ENCODE peak calls at places on chromosomes 12 and 14, in four cellular contexts. One of them, this sample, is unnamed.
A peak's percentile ranks its signal among the peaks of the same experiment; 100 is the strongest.

GRCh38 chr14:22821193-22822016 is 6.2 kb upstream of the SLC7A7 start:
- DNase-seq in RWPE1: no peak
- DNase-seq in left ventricle myocardium inferior: no peak
- DNase-seq in PC-9: no peak
- DNase-seq in this sample: no peak

GRCh38 chr14:97620071-97620470 is 822.9 kb downstream of the VRK1 start:
- DNase-seq in RWPE1: no peak
- DNase-seq in left ventricle myocardium inferior: no peak
- DNase-seq in PC-9: no peak
- DNase-seq in this sample: no peak

GRCh38 chr14:103868242-103868897 is 21.0 kb upstream of the PPP1R13B start:
- DNase-seq in left ventricle myocardium inferior: no peak
- DNase-seq in PC-9: no peak
- DNase-seq in RWPE1: peak; percentile 96
- DNase-seq in this sample: peak; percentile 99

GRCh38 chr12:57216014-57216891 is at the start of gene NXPH4:
- DNase-seq in PC-9: no peak
- DNase-seq in RWPE1: no peak
- DNase-seq in left ventricle myocardium inferior: peak; percentile 55
- DNase-seq in this sample: peak; percentile 39

GRCh38 chr14:68471964-68472508 is 320.8 kb downstream of the ZFP36L1 start:
- DNase-seq in PC-9: no peak
- DNase-seq in left ventricle myocardium inferior: no peak
- DNase-seq in RWPE1: no peak
- DNase-seq in this sample: no peak

GRCh38 chr12:110619534-110619953 is 5.6 kb downstream of the TCTN1 start:
- DNase-seq in PC-9: no peak
- DNase-seq in left ventricle myocardium inferior: no peak
- DNase-seq in RWPE1: no peak
- DNase-seq in this sample: no peak

GRCh38 chr12:114476159-114476558 is 70.2 kb upstream of the TBX5 start:
- DNase-seq in RWPE1: no peak
- DNase-seq in PC-9: no peak
- DNase-seq in left ventricle myocardium inferior: no peak
- DNase-seq in this sample: peak; percentile 10

GRCh38 chr14:33589334-33589733 is 361.5 kb downstream of the EGLN3 start:
- DNase-seq in RWPE1: peak; percentile 93
- DNase-seq in PC-9: peak; percentile 90
- DNase-seq in left ventricle myocardium inferior: no peak
- DNase-seq in this sample: peak; percentile 99

GRCh38 chr12:52945389-52946232 is 3.3 kb upstream of the KRT18 start:
- DNase-seq in PC-9: peak; percentile 95
- DNase-seq in left ventricle myocardium inferior: no peak
- DNase-seq in RWPE1: peak; percentile 53
- DNase-seq in this sample: peak; percentile 54

GRCh38 chr12:8508912-8509841 is 4.1 kb upstream of the CLEC4D start:
- DNase-seq in left ventricle myocardium inferior: no peak
- DNase-seq in RWPE1: no peak
- DNase-seq in PC-9: no peak
- DNase-seq in this sample: no peak

GRCh38 chr12:105085537-105085936 is 1.3 kb upstream of the ALDH1L2 start:
- DNase-seq in RWPE1: no peak
- DNase-seq in left ventricle myocardium inferior: no peak
- DNase-seq in PC-9: no peak
- DNase-seq in this sample: no peak

GRCh38 chr12:43291516-43291915 is 260.5 kb downstream of the ADAMTS20 start:
- DNase-seq in PC-9: no peak
- DNase-seq in left ventricle myocardium inferior: no peak
- DNase-seq in RWPE1: no peak
- DNase-seq in this sample: peak; percentile 46

GRCh38 chr12:131872154-131873046 is 22.0 kb upstream of the ULK1 start:
- DNase-seq in PC-9: peak; percentile 99
- DNase-seq in left ventricle myocardium inferior: no peak
- DNase-seq in RWPE1: peak; percentile 78
- DNase-seq in this sample: peak; percentile 99

GRCh38 chr12:33795536-33795935 is 226.8 kb upstream of the ALG10 start:
- DNase-seq in PC-9: no peak
- DNase-seq in RWPE1: no peak
- DNase-seq in left ventricle myocardium inferior: no peak
- DNase-seq in this sample: peak; percentile 63

GRCh38 chr12:23217716-23218115 is 592.7 kb downstream of the ETNK1 start:
- DNase-seq in PC-9: no peak
- DNase-seq in RWPE1: no peak
- DNase-seq in left ventricle myocardium inferior: no peak
- DNase-seq in this sample: no peak

GRCh38 chr14:20412422-20412821 is 879 bp downstream of the TEP1 start:
- DNase-seq in PC-9: no peak
- DNase-seq in RWPE1: no peak
- DNase-seq in left ventricle myocardium inferior: no peak
- DNase-seq in this sample: no peak

GRCh38 chr12:124457287-124458219 is 109.9 kb downstream of the NCOR2 start:
- DNase-seq in PC-9: no peak
- DNase-seq in left ventricle myocardium inferior: peak; percentile 81
- DNase-seq in RWPE1: no peak
- DNase-seq in this sample: no peak

GRCh38 chr14:33792387-33793368 is 158.2 kb downstream of the EGLN3 start:
- DNase-seq in RWPE1: peak; percentile 72
- DNase-seq in PC-9: peak; percentile 37
- DNase-seq in left ventricle myocardium inferior: peak; percentile 81
- DNase-seq in this sample: peak; percentile 75

GRCh38 chr14:95535226-95536021 is 574 bp downstream of the GLRX5 start:
- DNase-seq in left ventricle myocardium inferior: no peak
- DNase-seq in RWPE1: no peak
- DNase-seq in PC-9: no peak
- DNase-seq in this sample: no peak

GRCh38 chr12:29208935-29209701 is 60.0 kb downstream of the FAR2 start:
- DNase-seq in left ventricle myocardium inferior: no peak
- DNase-seq in RWPE1: no peak
- DNase-seq in PC-9: no peak
- DNase-seq in this sample: no peak

GRCh38 chr14:61403411-61403810 is 82.0 kb downstream of the PRKCH start:
- DNase-seq in left ventricle myocardium inferior: no peak
- DNase-seq in PC-9: no peak
- DNase-seq in RWPE1: no peak
- DNase-seq in this sample: no peak

GRCh38 chr12:103423061-103423473 is 72.7 kb downstream of the C12orf42 start:
- DNase-seq in PC-9: no peak
- DNase-seq in left ventricle myocardium inferior: no peak
- DNase-seq in RWPE1: no peak
- DNase-seq in this sample: no peak

GRCh38 chr12:124655317-124656213 is 88.2 kb upstream of the NCOR2 start:
- DNase-seq in left ventricle myocardium inferior: peak; percentile 86
- DNase-seq in RWPE1: peak; percentile 21
- DNase-seq in PC-9: no peak
- DNase-seq in this sample: no peak

GRCh38 chr12:132259364-132259871 is 70.0 kb downstream of the GALNT9 start:
- DNase-seq in PC-9: no peak
- DNase-seq in left ventricle myocardium inferior: no peak
- DNase-seq in RWPE1: no peak
- DNase-seq in this sample: no peak

GRCh38 chr12:15956413-15957185 is 45.5 kb downstream of the DERA start:
- DNase-seq in RWPE1: peak; percentile 93
- DNase-seq in left ventricle myocardium inferior: no peak
- DNase-seq in PC-9: peak; percentile 98
- DNase-seq in this sample: peak; percentile 99

GRCh38 chr12:87871061-87871460 is 158.1 kb downstream of the C12orf50 start:
- DNase-seq in RWPE1: no peak
- DNase-seq in left ventricle myocardium inferior: no peak
- DNase-seq in PC-9: no peak
- DNase-seq in this sample: no peak

GRCh38 chr12:12684375-12685106 is 11.4 kb downstream of the GPR19 start:
- DNase-seq in RWPE1: no peak
- DNase-seq in left ventricle myocardium inferior: no peak
- DNase-seq in PC-9: no peak
- DNase-seq in this sample: peak; percentile 63

GRCh38 chr12:39830862-39831520 is 211.4 kb upstream of the ABCD2 start:
- DNase-seq in RWPE1: no peak
- DNase-seq in PC-9: no peak
- DNase-seq in left ventricle myocardium inferior: no peak
- DNase-seq in this sample: no peak

GRCh38 chr14:97332591-97332984 is 535.4 kb downstream of the VRK1 start:
- DNase-seq in PC-9: no peak
- DNase-seq in RWPE1: no peak
- DNase-seq in left ventricle myocardium inferior: no peak
- DNase-seq in this sample: no peak

GRCh38 chr14:51202914-51203665 is 37.0 kb upstream of the TMX1 start:
- DNase-seq in RWPE1: no peak
- DNase-seq in left ventricle myocardium inferior: no peak
- DNase-seq in PC-9: no peak
- DNase-seq in this sample: no peak

GRCh38 chr12:49953961-49954835 is 3.7 kb downstream of the AQP2 start:
- DNase-seq in left ventricle myocardium inferior: no peak
- DNase-seq in PC-9: no peak
- DNase-seq in RWPE1: no peak
- DNase-seq in this sample: no peak

DNA sequence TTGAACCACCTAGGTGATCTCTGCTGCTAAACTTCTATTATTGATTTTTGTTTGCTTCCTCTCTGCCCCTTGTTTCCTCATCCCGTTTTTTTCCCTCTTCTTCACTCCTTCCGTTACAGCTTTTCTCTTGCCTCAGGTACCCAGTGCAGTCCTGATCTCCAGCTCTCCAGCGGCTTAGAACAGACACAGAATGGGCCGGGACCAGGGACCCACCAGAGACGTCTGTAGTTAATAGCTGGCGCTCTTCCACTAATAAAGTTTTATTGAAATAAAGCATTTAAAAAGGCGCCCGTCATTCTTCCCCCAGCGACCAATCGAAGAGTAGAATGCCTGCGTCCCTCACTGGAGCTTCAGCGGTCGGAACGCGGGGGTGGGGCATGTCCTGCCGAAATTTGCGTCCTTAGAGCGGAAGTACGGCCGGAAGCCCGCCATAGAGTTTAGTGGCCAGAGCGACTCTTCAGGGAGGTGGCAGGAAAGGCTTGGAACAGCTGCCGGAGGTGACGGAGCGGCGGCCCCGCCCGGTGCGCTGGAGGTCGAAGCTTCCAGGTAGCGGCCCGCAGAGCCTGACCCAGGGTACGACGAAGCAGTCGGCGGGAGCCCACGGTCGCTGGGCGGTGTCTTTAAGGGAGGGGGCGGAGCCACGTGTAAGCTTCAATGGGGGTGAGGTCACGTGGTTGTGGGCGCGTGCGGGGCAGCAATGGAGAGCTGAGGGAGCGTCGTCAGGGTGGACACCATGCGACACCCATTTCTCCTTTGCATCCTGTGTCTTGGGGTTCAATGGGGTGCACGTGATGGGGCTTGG is at the start of gene COPS7A:
- DNase-seq in RWPE1: peak; percentile 97
- DNase-seq in PC-9: peak; percentile 98
- DNase-seq in left ventricle myocardium inferior: peak; percentile 99
- DNase-seq in this sample: peak; percentile 99
- TF ChIP-seq CTCF in RWPE1: no peak
- TF ChIP-seq CTCF in PC-9: no peak
- TF ChIP-seq CTCF in left ventricle myocardium inferior: no peak
- TF ChIP-seq CTCF in this sample: no peak

GRCh38 chr12:106118-106561 is 39.6 kb downstream of the IQSEC3 start:
- DNase-seq in left ventricle myocardium inferior: peak; percentile 32
- DNase-seq in RWPE1: no peak
- DNase-seq in PC-9: no peak
- DNase-seq in this sample: no peak
- TF ChIP-seq CTCF in left ventricle myocardium inferior: peak; percentile 41
- TF ChIP-seq CTCF in RWPE1: no peak
- TF ChIP-seq CTCF in PC-9: no peak
- TF ChIP-seq CTCF in this sample: no peak

GRCh38 chr12:54010053-54010971 is 1.5 kb downstream of the HOXC8 start:
- DNase-seq in left ventricle myocardium inferior: no peak
- DNase-seq in PC-9: no peak
- DNase-seq in RWPE1: no peak
- DNase-seq in this sample: no peak

GRCh38 chr12:54011665-54012532 is 3.1 kb downstream of the HOXC8 start:
- DNase-seq in RWPE1: no peak
- DNase-seq in PC-9: no peak
- DNase-seq in left ventricle myocardium inferior: no peak
- DNase-seq in this sample: no peak

GRCh38 chr12:54010972-54011664 is 2.3 kb downstream of the HOXC8 start:
- DNase-seq in left ventricle myocardium inferior: no peak
- DNase-seq in RWPE1: no peak
- DNase-seq in PC-9: no peak
- DNase-seq in this sample: no peak

GRCh38 chr12:54014315-54015209 is 5.8 kb downstream of the HOXC8 start:
- DNase-seq in PC-9: no peak
- DNase-seq in left ventricle myocardium inferior: no peak
- DNase-seq in RWPE1: no peak
- DNase-seq in this sample: no peak

GRCh38 chr12:54012631-54013398 is 4.0 kb downstream of the HOXC8 start:
- DNase-seq in PC-9: no peak
- DNase-seq in RWPE1: no peak
- DNase-seq in left ventricle myocardium inferior: no peak
- DNase-seq in this sample: no peak
- TF ChIP-seq CTCF in PC-9: no peak
- TF ChIP-seq CTCF in RWPE1: no peak
- TF ChIP-seq CTCF in left ventricle myocardium inferior: no peak
- TF ChIP-seq CTCF in this sample: no peak

DNA sequence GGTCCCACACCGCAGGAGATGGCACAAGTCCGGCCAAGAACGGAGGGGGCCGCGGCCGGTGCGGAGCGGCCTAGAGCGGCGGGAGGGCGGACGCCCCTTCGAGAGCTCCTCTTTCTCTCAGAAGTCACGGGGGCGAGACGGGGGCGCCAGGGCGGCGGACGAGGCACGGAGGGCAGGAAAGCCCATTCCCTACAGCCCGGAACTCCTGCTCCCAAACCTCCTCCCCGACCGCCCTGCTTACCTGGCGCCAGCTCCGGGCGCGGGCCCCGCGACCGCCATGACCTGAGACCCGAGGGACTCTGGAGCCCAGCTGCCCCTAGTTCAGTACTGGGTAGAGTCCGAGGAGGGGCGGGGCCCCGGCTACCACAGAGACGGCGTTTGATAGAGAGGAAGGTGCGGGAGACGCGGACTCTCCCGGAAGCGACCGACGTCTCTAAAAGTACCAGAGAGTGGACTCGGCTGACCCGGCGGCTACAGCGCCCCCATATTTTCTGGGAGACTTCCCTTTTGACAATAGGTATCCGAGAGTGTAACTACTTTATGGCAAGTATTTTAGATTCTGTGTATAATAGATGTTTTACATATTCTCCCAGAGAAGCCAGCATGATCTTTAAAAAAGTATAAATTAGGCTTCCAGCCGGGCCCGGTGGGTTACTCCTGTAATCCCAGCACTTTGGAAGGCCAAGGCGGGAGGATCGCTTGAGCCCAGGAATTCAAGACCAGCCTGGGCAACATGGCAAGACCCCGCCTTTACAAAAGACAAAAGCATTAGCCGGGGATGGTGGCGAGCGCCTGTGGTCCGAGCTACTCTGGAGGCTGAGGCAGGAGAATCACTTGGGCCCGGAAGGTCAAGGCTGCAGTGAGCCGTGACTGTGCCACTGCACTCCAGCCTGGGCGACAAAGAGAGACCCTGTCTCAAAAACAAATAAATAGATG is at the start of gene ABCD4:
- DNase-seq in left ventricle myocardium inferior: peak; percentile 95
- DNase-seq in RWPE1: peak; percentile 87
- DNase-seq in PC-9: peak; percentile 96
- DNase-seq in this sample: peak; percentile 93
- TF ChIP-seq CTCF in left ventricle myocardium inferior: peak; percentile 53
- TF ChIP-seq CTCF in RWPE1: peak; percentile 79
- TF ChIP-seq CTCF in PC-9: peak; percentile 66
- TF ChIP-seq CTCF in this sample: peak; percentile 44